ENCODE peak calls at places on chromosome 10, in five cellular contexts. P is cardiac muscle cell; K is CD8-positive, alpha-beta memory T cell; O is lung; Z is HCT116. U is an unnamed sample.

GRCh38 chr10:102673961-102674511 is 29.8 kb downstream of the TRIM8 start:
- DNase-seq in P (peak; percentile 75), O (peak; percentile 70), K (peak; percentile 88), Z (no peak), U (no peak)

GRCh38 chr10:27225011-27225590 is 15.5 kb downstream of the ACBD5 start:
- DNase-seq in O (no peak), Z (no peak), K (peak; percentile 55), P (no peak), U (no peak)

GRCh38 chr10:28668363-28669226 is 8.7 kb upstream of the BAMBI start:
- DNase-seq in O (peak; percentile 41), P (peak; percentile 87), K (no peak), Z (no peak), U (no peak)

GRCh38 chr10:116385994-116386809 is 41.4 kb upstream of the PNLIPRP3 start:
- DNase-seq in P (peak; percentile 42), O (no peak), Z (peak; percentile 22), K (no peak), U (no peak)

GRCh38 chr10:58813573-58813972 is 300.9 kb downstream of the BICC1 start:
- DNase-seq in K (no peak), Z (no peak), P (no peak), O (no peak), U (no peak)

GRCh38 chr10:118870467-118871243 is 115.9 kb upstream of the CACUL1 start:
- DNase-seq in P (peak; percentile 44), K (no peak), O (peak; percentile 32), Z (no peak), U (no peak)

GRCh38 chr10:43314626-43315025 is 47.8 kb upstream of the RASGEF1A start:
- DNase-seq in K (peak; percentile 24), P (no peak), O (no peak), Z (no peak), U (no peak)

GRCh38 chr10:92074126-92074887 is 150.7 kb downstream of the BTAF1 start:
- DNase-seq in K (no peak), O (no peak), Z (peak; percentile 27), P (no peak), U (no peak)

GRCh38 chr10:90138844-90139243 is 437.5 kb downstream of the KIF20B start:
- DNase-seq in K (no peak), O (no peak), P (peak; percentile 6), Z (no peak), U (no peak)

GRCh38 chr10:62517252-62517651 is 143.1 kb downstream of the ZNF365 start:
- DNase-seq in P (no peak), K (no peak), Z (no peak), O (no peak), U (no peak)

GRCh38 chr10:102935510-102935909 is 17.4 kb downstream of the CNNM2 start:
- DNase-seq in O (no peak), Z (no peak), P (no peak), K (no peak), U (no peak)

GRCh38 chr10:83539528-83540308 is 599.6 kb upstream of the GHITM start:
- DNase-seq in K (no peak), Z (no peak), O (no peak), P (no peak), U (no peak)

GRCh38 chr10:73517166-73517888 is 21.5 kb upstream of the PPP3CB start:
- DNase-seq in O (no peak), P (no peak), Z (no peak), K (no peak), U (no peak)

GRCh38 chr10:123561145-123561448 is 105.1 kb upstream of the GPR26 start:
- DNase-seq in K (no peak), P (no peak), O (no peak), Z (no peak), U (no peak)

GRCh38 chr10:3068201-3068967 is 1.0 kb downstream of the PFKP start:
- DNase-seq in P (peak; percentile 68), K (peak; percentile 70), Z (no peak), O (peak; percentile 60), U (peak; percentile 47)

GRCh38 chr10:77877461-77878344 is 48.9 kb downstream of the DLG5 start:
- DNase-seq in O (no peak), Z (no peak), K (peak; percentile 70), P (peak; percentile 72), U (no peak)

GRCh38 chr10:52889611-52890010 is 117.0 kb upstream of the MBL2 start:
- DNase-seq in Z (no peak), P (no peak), O (no peak), K (no peak), U (no peak)

GRCh38 chr10:36183726-36184125 is 541.6 kb upstream of the FZD8 start:
- DNase-seq in K (no peak), P (no peak), Z (no peak), O (no peak), U (no peak)

GRCh38 chr10:8069108-8069507 is 14.6 kb downstream of the GATA3 start:
- DNase-seq in O (no peak), P (no peak), Z (no peak), K (no peak), U (no peak)

GRCh38 chr10:60021324-60021723 is 115.0 kb upstream of the CCDC6 start:
- DNase-seq in O (no peak), K (no peak), P (no peak), Z (no peak), U (no peak)

GRCh38 chr10:91022924-91023707 is 102.2 kb upstream of the ANKRD1 start:
- DNase-seq in Z (no peak), O (no peak), P (peak; percentile 36), K (no peak), U (no peak)

GRCh38 chr10:24603333-24603732 is 120.4 kb downstream of the ARHGAP21 start:
- DNase-seq in K (no peak), Z (no peak), O (no peak), P (no peak), U (no peak)

GRCh38 chr10:110577056-110577455 is 9.6 kb downstream of the SMC3 start:
- DNase-seq in K (no peak), P (no peak), O (no peak), Z (no peak), U (no peak)

GRCh38 chr10:71296086-71296485 is 23.0 kb upstream of the SLC29A3 start:
- DNase-seq in K (peak; percentile 23), Z (no peak), O (no peak), P (no peak), U (no peak)

GRCh38 chr10:114821915-114822770 is 563 bp downstream of the FHIP2A start:
- DNase-seq in Z (no peak), K (peak; percentile 53), O (peak; percentile 32), P (peak; percentile 70), U (peak; percentile 64)

GRCh38 chr10:129719415-129719739 is 244.7 kb downstream of the EBF3 start:
- DNase-seq in Z (no peak), K (no peak), O (no peak), P (no peak), U (no peak)

GRCh38 chr10:75197906-75198305 is 12.7 kb upstream of the VDAC2 start:
- DNase-seq in Z (no peak), O (no peak), K (no peak), P (no peak), U (no peak)

GRCh38 chr10:97464226-97464625 is 18.3 kb downstream of the ZDHHC16 start:
- DNase-seq in Z (no peak), P (no peak), O (no peak), K (no peak), U (no peak)
- H3K27ac ChIP-seq in Z (peak overlapping the region; percentile 68), P (peak overlapping the region; percentile 51), O (peak overlapping the region; percentile 64), K (no peak overlapping the region), U (no peak overlapping the region)

GRCh38 chr10:72364239-72364777 is 9.6 kb upstream of the DNAJB12 start:
- DNase-seq in Z (peak; percentile 82), K (peak; percentile 90), O (peak; percentile 90), P (peak; percentile 93), U (peak; percentile 89)
- H3K4me3 ChIP-seq in Z (peak overlapping the region; percentile 22), K (no peak overlapping the region), O (no peak overlapping the region), P (no peak overlapping the region), U (no peak overlapping the region)

GRCh38 chr10:76547352-76547972 is 1090.1 kb downstream of the KCNMA1 start:
- DNase-seq in Z (peak; percentile 64), K (no peak), O (peak; percentile 81), P (peak; percentile 91), U (peak; percentile 62)
- H3K27ac ChIP-seq in Z (no peak overlapping the region), K (no peak overlapping the region), O (no peak overlapping the region), P (no peak overlapping the region), U (no peak overlapping the region)

DNA sequence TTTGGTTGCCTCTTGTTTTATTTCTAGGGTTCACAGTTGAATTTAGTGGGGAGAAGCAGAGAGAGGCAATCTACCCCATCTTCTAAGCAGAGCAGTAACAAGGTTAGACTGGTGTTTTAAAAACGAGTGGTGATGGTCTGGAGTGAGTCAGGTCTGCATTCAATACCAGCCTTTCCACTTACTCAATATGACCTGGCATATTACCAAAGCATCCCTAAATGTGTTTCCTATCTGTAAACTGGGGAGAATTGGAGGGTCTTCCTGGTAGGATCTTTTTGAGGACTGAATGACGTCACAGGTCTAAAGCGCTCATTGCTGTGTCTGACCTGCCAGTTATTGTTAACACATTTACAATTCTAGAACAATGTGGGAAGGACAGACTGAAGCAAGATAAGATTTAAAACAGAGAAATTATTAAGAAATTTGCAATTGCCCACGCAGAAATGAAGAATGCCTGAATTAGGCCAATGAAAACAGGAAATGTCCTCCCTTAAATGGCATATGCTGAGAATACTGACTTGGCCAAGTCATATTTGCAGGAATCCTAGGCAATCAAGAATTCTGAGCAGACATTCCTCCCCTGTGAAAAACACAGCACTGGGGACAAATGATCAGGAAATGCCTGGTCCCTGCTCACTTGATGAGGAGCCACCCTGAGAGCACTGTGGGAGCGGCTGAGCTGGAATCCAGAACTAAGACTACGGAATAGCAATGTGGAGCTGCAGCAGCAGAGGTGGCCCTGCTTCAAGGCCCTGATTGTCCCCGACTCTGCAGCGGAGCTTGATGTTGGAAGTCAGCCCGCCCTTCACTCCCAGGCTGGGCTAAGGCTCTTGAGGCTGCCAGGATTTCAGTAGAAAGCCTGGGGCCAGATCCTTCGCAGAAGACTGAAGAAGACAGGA is 184.5 kb upstream of the CXCL12 start:
- DNase-seq in O (peak; percentile 28), K (no peak), Z (no peak), P (no peak), U (no peak)
- H3K4me3 ChIP-seq in O (no peak overlapping the region), K (no peak overlapping the region), Z (no peak overlapping the region), P (no peak overlapping the region), U (no peak overlapping the region)

U was measured in pancreas.